ENCODE peak calls at places on chromosomes 1 and 21, in five cellular contexts. One of them, this sample, is unnamed.

GRCh38 chr1:46533179-46533864 is 18.1 kb downstream of the KNCN start:
- DNase-seq in endodermal cell: peak; percentile 79
- DNase-seq in adrenal gland: peak; percentile 44
- DNase-seq in GM23248: peak; percentile 74
- DNase-seq in pancreas: peak; percentile 69
- DNase-seq in this sample: peak; percentile 41

GRCh38 chr1:115295904-115296696 is 41.9 kb downstream of the NGF start:
- DNase-seq in endodermal cell: no peak
- DNase-seq in adrenal gland: no peak
- DNase-seq in GM23248: peak; percentile 29
- DNase-seq in pancreas: no peak
- DNase-seq in this sample: no peak

GRCh38 chr1:12595839-12596821 is 21.9 kb downstream of the DHRS3 start:
- DNase-seq in endodermal cell: peak; percentile 92
- DNase-seq in adrenal gland: peak; percentile 86
- DNase-seq in GM23248: peak; percentile 99
- DNase-seq in pancreas: peak; percentile 77
- DNase-seq in this sample: peak; percentile 91

GRCh38 chr1:198669023-198669698 is 30.3 kb downstream of the PTPRC start:
- DNase-seq in endodermal cell: no peak
- DNase-seq in adrenal gland: no peak
- DNase-seq in GM23248: peak; percentile 93
- DNase-seq in pancreas: no peak
- DNase-seq in this sample: no peak

GRCh38 chr1:43688594-43689000 is 18.7 kb upstream of the ST3GAL3 start:
- DNase-seq in endodermal cell: no peak
- DNase-seq in adrenal gland: peak; percentile 68
- DNase-seq in GM23248: peak; percentile 89
- DNase-seq in pancreas: no peak
- DNase-seq in this sample: no peak

GRCh38 chr1:97721221-97721620 is 199.6 kb downstream of the DPYD start:
- DNase-seq in endodermal cell: no peak
- DNase-seq in adrenal gland: no peak
- DNase-seq in GM23248: no peak
- DNase-seq in pancreas: no peak
- DNase-seq in this sample: no peak

GRCh38 chr1:199774433-199775089 is 252.9 kb upstream of the NR5A2 start:
- DNase-seq in endodermal cell: no peak
- DNase-seq in adrenal gland: no peak
- DNase-seq in GM23248: peak; percentile 12
- DNase-seq in pancreas: no peak
- DNase-seq in this sample: no peak

GRCh38 chr1:34419662-34420061 is 243.0 kb downstream of the C1orf94 start:
- DNase-seq in endodermal cell: peak; percentile 86
- DNase-seq in adrenal gland: no peak
- DNase-seq in GM23248: peak; percentile 50
- DNase-seq in pancreas: no peak
- DNase-seq in this sample: no peak

GRCh38 chr1:36383240-36383639 is 2.5 kb downstream of the STK40 start:
- DNase-seq in endodermal cell: no peak
- DNase-seq in adrenal gland: no peak
- DNase-seq in GM23248: no peak
- DNase-seq in pancreas: peak; percentile 66
- DNase-seq in this sample: peak; percentile 46

GRCh38 chr1:109649380-109649987 is 6.4 kb upstream of the GSTM4 start:
- DNase-seq in endodermal cell: no peak
- DNase-seq in adrenal gland: no peak
- DNase-seq in GM23248: peak; percentile 76
- DNase-seq in pancreas: no peak
- DNase-seq in this sample: no peak

GRCh38 chr1:228463559-228464455 is 23.4 kb upstream of the RNF187 start:
- DNase-seq in endodermal cell: peak; percentile 87
- DNase-seq in adrenal gland: no peak
- DNase-seq in GM23248: peak; percentile 29
- DNase-seq in pancreas: no peak
- DNase-seq in this sample: no peak

GRCh38 chr1:151494741-151495281 is 16.4 kb upstream of the CGN start:
- DNase-seq in endodermal cell: peak; percentile 90
- DNase-seq in adrenal gland: no peak
- DNase-seq in GM23248: peak; percentile 68
- DNase-seq in pancreas: no peak
- DNase-seq in this sample: no peak

GRCh38 chr1:156103521-156103947 is 11.0 kb upstream of the LMNA start:
- DNase-seq in endodermal cell: peak; percentile 57
- DNase-seq in adrenal gland: no peak
- DNase-seq in GM23248: peak; percentile 89
- DNase-seq in pancreas: no peak
- DNase-seq in this sample: no peak

GRCh38 chr1:38361566-38361965 is 315.0 kb upstream of the POU3F1 start:
- DNase-seq in endodermal cell: no peak
- DNase-seq in adrenal gland: no peak
- DNase-seq in GM23248: no peak
- DNase-seq in pancreas: no peak
- DNase-seq in this sample: no peak

GRCh38 chr1:91428182-91428798 is 23.7 kb upstream of the HFM1 start:
- DNase-seq in endodermal cell: peak; percentile 88
- DNase-seq in adrenal gland: no peak
- DNase-seq in GM23248: no peak
- DNase-seq in pancreas: no peak
- DNase-seq in this sample: no peak

GRCh38 chr1:22529901-22530621 is 33.2 kb upstream of the EPHA8 start:
- DNase-seq in endodermal cell: no peak
- DNase-seq in adrenal gland: no peak
- DNase-seq in GM23248: peak; percentile 79
- DNase-seq in pancreas: peak; percentile 33
- DNase-seq in this sample: peak; percentile 29

GRCh38 chr1:46549697-46550681 is 1.5 kb downstream of the KNCN start:
- DNase-seq in endodermal cell: peak; percentile 70
- DNase-seq in adrenal gland: peak; percentile 4
- DNase-seq in GM23248: peak; percentile 82
- DNase-seq in pancreas: peak; percentile 53
- DNase-seq in this sample: no peak

GRCh38 chr1:81702903-81703302 is 97.8 kb upstream of the ADGRL2 start:
- DNase-seq in endodermal cell: no peak
- DNase-seq in adrenal gland: no peak
- DNase-seq in GM23248: peak; percentile 95
- DNase-seq in pancreas: no peak
- DNase-seq in this sample: no peak
- H3K4me3 ChIP-seq in endodermal cell: no peak overlapping the region
- H3K4me3 ChIP-seq in adrenal gland: no peak overlapping the region
- H3K4me3 ChIP-seq in GM23248: peak overlapping the region; percentile 48
- H3K4me3 ChIP-seq in pancreas: no peak overlapping the region
- H3K4me3 ChIP-seq in this sample: no peak overlapping the region

DNA sequence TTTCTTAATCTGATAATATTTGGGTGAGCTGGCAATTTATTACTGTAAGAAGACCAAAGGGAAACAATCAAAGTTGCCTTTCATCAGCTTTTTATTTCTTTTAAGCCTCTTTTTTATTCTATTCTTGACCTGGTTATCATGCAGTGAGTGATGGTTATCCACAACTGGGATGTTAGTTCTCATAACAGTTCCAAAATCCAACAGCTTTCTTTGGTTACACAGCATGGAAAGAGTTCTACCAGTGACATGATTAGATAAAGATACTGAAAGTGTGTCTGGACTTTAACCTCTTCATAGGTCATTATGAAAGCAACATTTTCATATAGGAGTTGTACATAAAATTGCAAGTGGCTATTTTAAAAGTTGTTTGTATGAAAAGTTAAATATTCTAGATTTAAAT is 163.0 kb downstream of the SYT2 start:
- DNase-seq in endodermal cell: no peak
- DNase-seq in adrenal gland: no peak
- DNase-seq in GM23248: no peak
- DNase-seq in pancreas: no peak
- DNase-seq in this sample: no peak
- H3K27ac ChIP-seq in endodermal cell: no peak overlapping the region
- H3K27ac ChIP-seq in adrenal gland: no peak overlapping the region
- H3K27ac ChIP-seq in GM23248: no peak overlapping the region
- H3K27ac ChIP-seq in pancreas: no peak overlapping the region
- H3K27ac ChIP-seq in this sample: peak overlapping the region; percentile 65

GRCh38 chr1:64543831-64544230 is 73.9 kb downstream of the CACHD1 start:
- DNase-seq in endodermal cell: no peak
- DNase-seq in adrenal gland: peak; percentile 65
- DNase-seq in GM23248: no peak
- DNase-seq in pancreas: no peak
- DNase-seq in this sample: peak; percentile 17
- H3K4me1 ChIP-seq in endodermal cell: peaks cover 15% of the 10 kb centered on the region
- H3K4me1 ChIP-seq in adrenal gland: peaks cover 10% of the 10 kb centered on the region
- H3K4me1 ChIP-seq in GM23248: peaks cover 24% of the 10 kb centered on the region
- H3K4me1 ChIP-seq in pancreas: peaks cover 19% of the 10 kb centered on the region
- H3K4me1 ChIP-seq in this sample: peaks cover 28% of the 10 kb centered on the region

GRCh38 chr1:231021540-231022031 is 18.5 kb downstream of the FAM89A start:
- DNase-seq in endodermal cell: peak; percentile 51
- DNase-seq in adrenal gland: no peak
- DNase-seq in GM23248: no peak
- DNase-seq in pancreas: no peak
- DNase-seq in this sample: no peak

GRCh38 chr1:231020816-231021215 is 19.2 kb downstream of the FAM89A start:
- DNase-seq in endodermal cell: peak; percentile 80
- DNase-seq in adrenal gland: no peak
- DNase-seq in GM23248: no peak
- DNase-seq in pancreas: no peak
- DNase-seq in this sample: no peak

GRCh38 chr1:231023150-231023549 is 16.9 kb downstream of the FAM89A start:
- DNase-seq in endodermal cell: peak; percentile 34
- DNase-seq in adrenal gland: no peak
- DNase-seq in GM23248: no peak
- DNase-seq in pancreas: no peak
- DNase-seq in this sample: no peak

GRCh38 chr1:231019711-231020110 is 20.3 kb downstream of the FAM89A start:
- DNase-seq in endodermal cell: peak; percentile 38
- DNase-seq in adrenal gland: no peak
- DNase-seq in GM23248: no peak
- DNase-seq in pancreas: no peak
- DNase-seq in this sample: no peak

DNA sequence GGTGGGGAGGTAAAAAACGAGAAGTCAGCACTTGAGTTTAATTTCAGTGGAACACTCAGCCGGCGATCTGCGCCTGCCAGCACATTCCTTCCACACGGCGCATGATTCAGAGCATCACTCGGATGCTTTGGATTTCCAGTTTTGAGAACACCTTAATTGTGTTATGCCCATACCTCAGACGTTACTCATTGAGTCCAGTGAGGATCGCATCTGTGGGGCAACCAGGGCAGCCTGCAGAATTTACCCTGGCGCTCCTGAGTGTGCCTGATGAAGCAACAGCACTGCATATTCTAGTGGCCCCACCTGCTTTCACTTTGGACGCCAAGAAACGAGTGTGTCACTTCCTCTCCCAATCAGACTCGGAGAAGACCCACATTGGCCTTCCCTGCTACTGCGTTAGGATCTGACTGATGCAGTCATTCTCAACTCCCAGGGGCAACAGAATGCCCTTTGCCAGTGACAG is 19.9 kb downstream of the FAM89A start:
- DNase-seq in endodermal cell: peak; percentile 61
- DNase-seq in adrenal gland: no peak
- DNase-seq in GM23248: no peak
- DNase-seq in pancreas: no peak
- DNase-seq in this sample: no peak
- H3K4me3 ChIP-seq in endodermal cell: no peak overlapping the region
- H3K4me3 ChIP-seq in adrenal gland: no peak overlapping the region
- H3K4me3 ChIP-seq in GM23248: no peak overlapping the region
- H3K4me3 ChIP-seq in pancreas: no peak overlapping the region
- H3K4me3 ChIP-seq in this sample: no peak overlapping the region

GRCh38 chr21:43279578-43279894 is 110.7 kb downstream of the CRYAA start:
- DNase-seq in endodermal cell: no peak
- DNase-seq in adrenal gland: no peak
- DNase-seq in GM23248: no peak
- DNase-seq in pancreas: no peak
- DNase-seq in this sample: peak; percentile 2

GRCh38 chr21:43282358-43283120 is 113.7 kb downstream of the CRYAA start:
- DNase-seq in endodermal cell: no peak
- DNase-seq in adrenal gland: no peak
- DNase-seq in GM23248: no peak
- DNase-seq in pancreas: no peak
- DNase-seq in this sample: peak; percentile 14

GRCh38 chr21:43283136-43283924 is 114.5 kb downstream of the CRYAA start:
- DNase-seq in endodermal cell: no peak
- DNase-seq in adrenal gland: no peak
- DNase-seq in GM23248: peak; percentile 11
- DNase-seq in pancreas: no peak
- DNase-seq in this sample: peak; percentile 6

GRCh38 chr21:43280949-43281633 is 112.3 kb downstream of the CRYAA start:
- DNase-seq in endodermal cell: no peak
- DNase-seq in adrenal gland: no peak
- DNase-seq in GM23248: no peak
- DNase-seq in pancreas: no peak
- DNase-seq in this sample: peak; percentile 9

DNA sequence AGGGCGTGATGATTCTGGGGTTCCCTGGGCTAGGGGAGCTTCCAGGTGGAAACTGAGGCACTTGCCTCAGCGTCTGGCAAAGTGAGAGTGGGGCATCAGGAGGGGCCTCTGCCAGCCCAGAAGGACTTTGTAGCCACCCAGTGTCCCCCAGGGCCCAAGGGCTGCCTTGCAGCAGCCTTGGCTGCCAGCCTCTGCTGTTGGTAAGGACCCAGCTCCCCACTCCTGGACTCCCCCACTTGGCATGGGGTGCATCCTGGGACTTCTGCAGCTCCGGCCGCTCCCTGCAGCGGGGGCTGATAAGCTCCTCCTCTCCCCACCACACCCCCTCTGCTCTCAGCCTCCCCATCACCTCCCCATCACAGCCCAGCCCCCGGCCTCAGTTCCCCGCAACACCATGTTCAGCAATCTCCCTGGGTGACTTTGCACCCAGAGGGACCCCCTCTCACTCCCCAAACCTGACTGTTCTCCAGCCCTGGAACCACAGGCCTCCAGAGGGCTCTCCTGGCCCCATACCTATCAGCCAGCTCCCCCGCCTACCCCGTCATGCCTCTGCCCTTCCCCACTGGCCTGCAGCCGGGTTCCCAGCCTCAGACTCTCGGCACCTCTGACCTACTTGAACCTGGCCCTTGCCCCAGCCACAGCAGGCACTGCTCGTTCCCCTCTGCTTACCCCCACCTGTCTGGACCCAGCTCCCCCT is 113.0 kb downstream of the CRYAA start:
- DNase-seq in endodermal cell: peak; percentile 66
- DNase-seq in adrenal gland: no peak
- DNase-seq in GM23248: no peak
- DNase-seq in pancreas: no peak
- DNase-seq in this sample: peak; percentile 12
- H3K27ac ChIP-seq in endodermal cell: no peak overlapping the region
- H3K27ac ChIP-seq in adrenal gland: no peak overlapping the region
- H3K27ac ChIP-seq in GM23248: no peak overlapping the region
- H3K27ac ChIP-seq in pancreas: no peak overlapping the region
- H3K27ac ChIP-seq in this sample: no peak overlapping the region

GRCh38 chr1:160837558-160838205 is 25.0 kb downstream of the CD244 start:
- DNase-seq in endodermal cell: no peak
- DNase-seq in adrenal gland: no peak
- DNase-seq in GM23248: peak; percentile 67
- DNase-seq in pancreas: no peak
- DNase-seq in this sample: peak; percentile 23

GRCh38 chr1:160834945-160835565 is 27.6 kb downstream of the CD244 start:
- DNase-seq in endodermal cell: no peak
- DNase-seq in adrenal gland: no peak
- DNase-seq in GM23248: peak; percentile 64
- DNase-seq in pancreas: no peak
- DNase-seq in this sample: no peak

GRCh38 chr1:160838876-160839275 is 23.8 kb downstream of the CD244 start:
- DNase-seq in endodermal cell: no peak
- DNase-seq in adrenal gland: no peak
- DNase-seq in GM23248: no peak
- DNase-seq in pancreas: no peak
- DNase-seq in this sample: no peak

GRCh38 chr1:160836981-160837557 is 25.6 kb downstream of the CD244 start:
- DNase-seq in endodermal cell: no peak
- DNase-seq in adrenal gland: no peak
- DNase-seq in GM23248: no peak
- DNase-seq in pancreas: no peak
- DNase-seq in this sample: no peak

GRCh38 chr1:160836561-160836960 is 26.1 kb downstream of the CD244 start:
- DNase-seq in endodermal cell: no peak
- DNase-seq in adrenal gland: no peak
- DNase-seq in GM23248: no peak
- DNase-seq in pancreas: no peak
- DNase-seq in this sample: no peak
- H3K4me1 ChIP-seq in endodermal cell: no peaks in the 10 kb centered on the region
- H3K4me1 ChIP-seq in adrenal gland: no peaks in the 10 kb centered on the region
- H3K4me1 ChIP-seq in GM23248: no peaks in the 10 kb centered on the region
- H3K4me1 ChIP-seq in pancreas: no peaks in the 10 kb centered on the region
- H3K4me1 ChIP-seq in this sample: peaks cover 15% of the 10 kb centered on the region